ENCODE peak calls at places on chromosomes 1 and 21, in five cellular contexts. Q is H9, S is astrocyte, T is mammary epithelial cell, A is neuronal stem cell. I is an unnamed sample.

GRCh38 chr1:63569917-63570316 is 23.3 kb upstream of the PGM1 start:
- DNase-seq in S (no peak), Q (no peak), A (no peak), T (no peak), I (no peak)

GRCh38 chr1:165492845-165493244 is 47.9 kb upstream of the RXRG start:
- DNase-seq in Q (no peak), S (no peak), T (no peak), A (no peak), I (no peak)

GRCh38 chr21:29520146-29520545 is 221.4 kb downstream of the BACH1 start:
- DNase-seq in Q (no peak), A (no peak), T (no peak), S (no peak), I (peak; percentile 18)

GRCh38 chr1:107323765-107324164 is 182.9 kb downstream of the NTNG1 start:
- DNase-seq in T (no peak), S (no peak), A (no peak), Q (no peak), I (no peak)

GRCh38 chr1:19752083-19752696 is 47.5 kb downstream of the TMCO4 start:
- DNase-seq in S (no peak), Q (no peak), T (no peak), A (no peak), I (no peak)

GRCh38 chr1:91018006-91018405 is 3.8 kb downstream of the ZNF644 start:
- DNase-seq in S (no peak), Q (no peak), T (no peak), A (no peak), I (peak; percentile 44)

GRCh38 chr1:179883739-179884138 is 1.7 kb downstream of the TOR1AIP1 start:
- DNase-seq in A (no peak), Q (peak; percentile 57), T (peak; percentile 97), S (peak; percentile 63), I (peak; percentile 15)

GRCh38 chr21:44293551-44294231 is 6.2 kb upstream of the PFKL start:
- DNase-seq in S (no peak), Q (no peak), A (no peak), T (no peak), I (no peak)

GRCh38 chr1:20358761-20359263 is 68.1 kb downstream of the VWA5B1 start:
- DNase-seq in Q (peak; percentile 38), A (no peak), S (peak; percentile 47), T (peak; percentile 29), I (peak; percentile 78)

GRCh38 chr1:89890085-89890754 is 69.4 kb downstream of the LRRC8D start:
- DNase-seq in S (peak; percentile 76), Q (no peak), A (no peak), T (peak; percentile 97), I (peak; percentile 67)

GRCh38 chr1:115952547-115952946 is 23.8 kb upstream of the SLC22A15 start:
- DNase-seq in T (no peak), Q (no peak), S (no peak), A (no peak), I (no peak)

GRCh38 chr1:227947678-227948492 is at the start of gene WNT9A:
- DNase-seq in S (peak; percentile 41), A (peak; percentile 83), T (peak; percentile 48), Q (no peak), I (peak; percentile 95)
- H3K9ac ChIP-seq in S (peak within 1 kb of the TSS; percentile 38), A (peak within 1 kb of the TSS; percentile 80), T (peak within 1 kb of the TSS; percentile 64), Q (no peak within 1 kb of the TSS), I (peak within 1 kb of the TSS; percentile 67)

GRCh38 chr1:40058453-40059291 is 18.1 kb downstream of the CAP1 start:
- DNase-seq in T (no peak), Q (no peak), S (peak; percentile 39), A (no peak), I (no peak)
- H3K4me1 ChIP-seq in T (peaks cover 36% of the 10 kb centered on the region), Q (peaks cover 4% of the 10 kb centered on the region), S (peaks cover 25% of the 10 kb centered on the region), A (no peaks in the 10 kb centered on the region), I (peaks cover 27% of the 10 kb centered on the region)

DNA sequence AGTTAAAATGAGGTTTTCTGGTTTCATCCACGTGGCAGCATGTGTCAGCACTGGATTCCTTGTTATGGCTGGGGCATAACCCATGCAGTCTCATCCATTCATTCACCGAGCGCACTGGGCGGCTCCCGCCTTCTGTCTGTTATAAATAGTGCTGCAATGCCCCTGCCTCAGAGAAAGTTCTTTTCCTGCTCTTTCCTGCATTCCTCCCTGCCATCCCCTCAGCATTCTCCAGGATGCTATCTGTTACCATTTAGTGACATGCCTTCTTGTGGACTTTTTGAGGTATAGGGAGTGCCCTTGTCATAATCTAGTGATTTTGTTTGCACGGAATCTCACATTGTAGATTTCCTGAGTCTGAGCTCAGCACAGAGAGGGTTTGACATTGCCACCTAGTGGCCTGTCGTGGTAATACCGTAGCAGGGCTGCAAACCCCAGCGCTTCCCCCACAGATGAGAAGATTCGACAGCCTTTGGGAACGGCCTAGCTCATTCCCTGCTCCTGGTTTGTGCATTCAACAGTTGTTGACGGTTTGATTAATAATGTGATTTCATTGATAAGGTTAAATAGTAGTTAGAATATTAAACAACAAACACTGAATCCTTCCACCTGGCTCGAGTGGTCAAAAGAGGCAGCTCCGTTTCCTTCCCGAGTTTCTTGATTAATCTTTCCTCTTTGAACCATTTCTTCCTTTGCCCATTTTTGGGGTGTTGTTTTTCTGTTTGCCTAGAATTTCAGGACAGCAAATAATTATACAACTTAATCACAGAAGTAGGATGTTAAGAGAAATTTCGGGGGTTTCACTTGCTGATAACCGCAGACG is 46.3 kb downstream of the UMODL1 start:
- DNase-seq in T (peak; percentile 48), S (peak; percentile 65), Q (peak; percentile 70), A (peak; percentile 66), I (peak; percentile 90)
- H3K9ac ChIP-seq in T (no peak overlapping the region), S (peak overlapping the region; percentile 48), Q (no peak overlapping the region), A (no peak overlapping the region), I (peak overlapping the region; percentile 69)

GRCh38 chr21:34524671-34525601 is 12.9 kb upstream of the KCNE1 start:
- DNase-seq in A (no peak), T (peak; percentile 73), Q (peak; percentile 71), S (peak; percentile 81), I (peak; percentile 62)
- H3K4me1 ChIP-seq in A (peaks cover 15% of the 10 kb centered on the region), T (peaks cover 18% of the 10 kb centered on the region), Q (peaks cover 4% of the 10 kb centered on the region), S (peaks cover 52% of the 10 kb centered on the region), I (peaks cover 35% of the 10 kb centered on the region)

DNA sequence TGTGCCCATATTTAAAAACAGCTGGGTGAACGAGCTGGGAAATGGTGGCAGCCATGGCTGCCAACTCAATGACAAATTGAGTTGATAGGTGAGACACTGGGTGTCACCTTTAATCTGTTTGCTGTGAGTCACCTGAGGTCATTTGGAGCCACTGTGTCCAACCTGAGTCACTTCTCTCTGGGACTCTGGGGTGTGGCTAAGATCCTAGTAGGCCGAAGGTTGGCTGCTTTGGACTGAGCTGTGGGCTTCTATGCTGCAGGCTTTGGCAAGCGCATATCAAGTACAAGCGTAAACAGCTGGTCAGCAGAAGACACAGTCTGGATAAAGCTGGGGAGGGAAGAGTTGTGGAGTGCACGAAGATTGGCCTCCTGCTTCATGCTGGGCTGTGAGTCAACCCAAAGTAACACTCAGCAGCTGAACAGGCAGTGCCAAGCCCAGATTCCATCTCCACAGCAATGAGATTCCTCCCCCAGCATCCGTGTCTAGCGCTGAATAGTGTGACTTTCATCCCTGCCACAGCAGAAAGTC is 24.0 kb downstream of the TEX35 start:
- DNase-seq in Q (no peak), T (peak; percentile 72), S (peak; percentile 98), A (no peak), I (peak; percentile 79)
- H3K9ac ChIP-seq in Q (no peak overlapping the region), T (no peak overlapping the region), S (peak overlapping the region; percentile 70), A (no peak overlapping the region), I (peak overlapping the region; percentile 64)

GRCh38 chr1:14597343-14598006 is 1.0 kb upstream of the KAZN start:
- DNase-seq in Q (peak; percentile 79), T (no peak), A (peak; percentile 39), S (peak; percentile 19), I (peak; percentile 16)

GRCh38 chr1:14594045-14594444 is 4.4 kb upstream of the KAZN start:
- DNase-seq in Q (no peak), S (no peak), T (no peak), A (no peak), I (no peak)

GRCh38 chr1:14598007-14598497 is 433 bp upstream of the KAZN start:
- DNase-seq in A (no peak), Q (peak; percentile 63), S (no peak), T (no peak), I (no peak)

GRCh38 chr1:14598498-14599172 is at the start of gene KAZN:
- DNase-seq in Q (peak; percentile 78), S (no peak), T (no peak), A (peak; percentile 74), I (peak; percentile 11)

DNA sequence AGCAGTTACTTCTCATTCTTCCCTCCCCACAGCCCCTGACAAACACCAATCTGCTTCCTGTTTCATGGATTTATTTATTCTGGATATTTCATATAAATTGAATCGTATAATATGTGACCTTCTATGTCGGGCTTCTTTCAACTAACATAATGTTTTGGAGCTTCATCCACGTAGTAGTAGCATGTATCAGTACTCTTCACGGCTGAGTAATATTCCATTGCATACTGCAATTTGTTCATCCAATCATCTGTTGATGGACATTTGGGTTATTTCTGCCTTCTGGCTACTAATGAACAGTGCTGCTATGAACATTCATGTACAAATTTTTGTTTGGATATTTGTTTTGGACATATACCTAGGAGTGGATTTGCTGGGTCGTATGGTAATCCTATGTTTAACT is 1.9 kb upstream of the KAZN start:
- DNase-seq in Q (no peak), S (no peak), A (no peak), T (no peak), I (no peak)
- H3K4me1 ChIP-seq in Q (peaks cover 13% of the 10 kb centered on the region), S (peaks cover 5% of the 10 kb centered on the region), A (peaks cover 25% of the 10 kb centered on the region), T (peaks cover 10% of the 10 kb centered on the region), I (peaks cover 20% of the 10 kb centered on the region)

DNA sequence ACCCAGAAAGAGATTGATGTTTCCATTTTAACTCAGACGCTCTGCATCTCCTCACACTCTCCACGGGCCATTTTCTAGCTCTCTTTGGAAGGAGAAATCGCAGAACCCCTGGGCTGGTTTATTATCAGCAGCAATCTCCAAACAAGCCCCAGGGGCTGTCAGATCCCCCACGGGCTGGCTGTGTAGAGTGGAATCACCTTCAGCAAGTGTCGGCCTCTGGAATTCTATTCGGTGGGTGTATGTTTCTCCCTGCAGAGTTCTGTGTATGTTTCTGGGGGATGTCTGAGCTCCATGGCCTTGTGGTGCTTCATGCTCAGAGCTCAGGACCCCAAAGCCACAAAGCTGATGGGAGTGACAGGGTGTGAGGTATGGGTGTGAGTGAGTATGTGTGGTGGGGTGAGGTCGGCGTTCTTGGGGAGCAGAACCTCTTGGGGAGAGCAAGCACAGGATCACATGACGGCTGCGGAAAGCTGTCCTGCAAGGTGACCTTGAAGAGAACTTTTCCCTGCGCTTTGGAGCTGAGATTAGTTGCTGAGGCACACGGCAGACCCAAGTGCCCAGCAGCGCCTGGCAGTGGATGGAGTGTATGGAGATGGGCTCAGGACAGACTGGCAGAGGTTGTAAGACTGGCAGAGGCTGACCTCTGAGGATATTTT is 489 bp downstream of the ACOT11 start:
- DNase-seq in A (no peak), S (no peak), Q (no peak), T (no peak), I (no peak)
- H3K9ac ChIP-seq in A (no peak overlapping the region), S (no peak overlapping the region), Q (no peak overlapping the region), T (no peak overlapping the region), I (no peak overlapping the region)

DNA sequence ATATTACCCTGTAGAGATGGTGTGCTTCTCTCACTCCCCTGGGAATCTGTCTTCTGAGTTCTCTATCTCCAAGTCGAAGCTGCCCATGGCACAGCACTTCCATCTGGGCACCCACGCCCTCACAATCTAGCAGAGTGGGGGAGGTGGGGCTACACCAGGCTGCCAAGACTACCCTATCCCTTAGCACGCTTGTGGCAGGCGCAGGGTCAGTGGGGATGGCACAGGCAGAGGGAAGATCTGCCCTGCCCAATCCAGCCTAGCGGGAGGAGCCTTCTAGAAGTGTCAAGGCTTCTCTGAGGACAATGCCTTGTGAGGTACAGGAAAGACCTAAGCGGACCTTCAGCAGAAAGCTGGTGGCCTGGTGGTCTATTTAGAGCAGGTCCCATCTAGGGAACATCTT is 49.1 kb downstream of the DMAP1 start:
- DNase-seq in A (no peak), Q (no peak), S (no peak), T (no peak), I (no peak)
- H3K4me1 ChIP-seq in A (peaks cover 23% of the 10 kb centered on the region), Q (peaks cover 4% of the 10 kb centered on the region), S (no peaks in the 10 kb centered on the region), T (no peaks in the 10 kb centered on the region), I (peaks cover 3% of the 10 kb centered on the region)